ENCODE peak calls at places on chromosomes 1 and 21, in five cellular contexts. T is H9, C is substantia nigra, A is cardiac muscle cell, M is aorta. X is an unnamed sample.

GRCh38 chr1:32931760-32932159 is 30.6 kb upstream of the TMEM54 start:
- DNase-seq in T (no peak), C (no peak), A (no peak), M (no peak), X (no peak)

GRCh38 chr1:200362421-200362820 is 47.4 kb downstream of the ZNF281 start:
- DNase-seq in T (no peak), C (peak; percentile 19), A (no peak), M (no peak), X (no peak)

GRCh38 chr1:151009206-151009587 is 948 bp downstream of the PRUNE1 start:
- DNase-seq in T (no peak), C (no peak), A (peak; percentile 31), M (no peak), X (no peak)

GRCh38 chr1:154866257-154866994 is 3.7 kb downstream of the KCNN3 start:
- DNase-seq in T (no peak), C (no peak), A (peak; percentile 38), M (no peak), X (no peak)

GRCh38 chr1:206955476-206956312 is 9.4 kb upstream of the PIGR start:
- DNase-seq in T (no peak), C (no peak), A (peak; percentile 43), M (no peak), X (no peak)

GRCh38 chr1:159207774-159208459 is 3.2 kb downstream of the ACKR1 start:
- DNase-seq in T (no peak), C (no peak), A (peak; percentile 65), M (no peak), X (no peak)

GRCh38 chr1:2396059-2396458 is 4.4 kb downstream of the RER1 start:
- DNase-seq in T (no peak), C (no peak), A (no peak), M (no peak), X (no peak)

GRCh38 chr1:232142403-232143314 is 487.3 kb downstream of the SIPA1L2 start:
- DNase-seq in T (no peak), C (peak; percentile 28), A (peak; percentile 71), M (peak; percentile 84), X (no peak)

GRCh38 chr1:48735753-48736152 is 40.9 kb downstream of the BEND5 start:
- DNase-seq in T (no peak), C (no peak), A (no peak), M (no peak), X (peak; percentile 49)

GRCh38 chr1:184843732-184844495 is 89.3 kb upstream of the EDEM3 start:
- DNase-seq in T (no peak), C (no peak), A (no peak), M (no peak), X (no peak)

GRCh38 chr1:201191723-201192477 is 1.3 kb downstream of the IGFN1 start:
- DNase-seq in T (no peak), C (no peak), A (peak; percentile 68), M (no peak), X (no peak)

GRCh38 chr1:89884718-89885596 is 64.1 kb downstream of the LRRC8D start:
- DNase-seq in T (no peak), C (no peak), A (peak; percentile 69), M (no peak), X (no peak)

GRCh38 chr21:38869946-38870345 is 64.2 kb downstream of the ETS2 start:
- DNase-seq in T (no peak), C (no peak), A (peak; percentile 8), M (no peak), X (no peak)

GRCh38 chr1:32895325-32896215 is 5.6 kb downstream of the TMEM54 start:
- DNase-seq in T (no peak), C (no peak), A (no peak), M (peak; percentile 35), X (peak; percentile 51)

GRCh38 chr1:77385551-77385950 is 103.7 kb downstream of the AK5 start:
- DNase-seq in T (no peak), C (no peak), A (no peak), M (no peak), X (no peak)

GRCh38 chr1:203177471-203178039 is 1.9 kb upstream of the MYBPH start:
- DNase-seq in T (no peak), C (no peak), A (peak; percentile 27), M (no peak), X (peak; percentile 94)

GRCh38 chr21:43983860-43984420 is 28.2 kb upstream of the TRAPPC10 start:
- DNase-seq in T (no peak), C (no peak), A (no peak), M (no peak), X (no peak)

GRCh38 chr1:218058730-218059129 is 226.4 kb upstream of the RRP15 start:
- DNase-seq in T (no peak), C (no peak), A (no peak), M (no peak), X (no peak)

GRCh38 chr1:107776898-107777663 is 187.9 kb downstream of the VAV3 start:
- DNase-seq in T (no peak), C (no peak), A (no peak), M (no peak), X (no peak)

GRCh38 chr1:147080671-147081394 is 91.4 kb downstream of the PRKAB2 start:
- DNase-seq in T (peak; percentile 72), C (no peak), A (no peak), M (no peak), X (peak; percentile 72)

GRCh38 chr1:37731312-37732019 is 33.5 kb downstream of the EPHA10 start:
- DNase-seq in T (no peak), C (no peak), A (no peak), M (no peak), X (no peak)

GRCh38 chr1:182286761-182287160 is 104.8 kb downstream of the GLUL start:
- DNase-seq in T (no peak), C (no peak), A (no peak), M (no peak), X (no peak)

GRCh38 chr1:245802941-245803665 is 648.3 kb downstream of the KIF26B start:
- DNase-seq in T (no peak), C (no peak), A (no peak), M (no peak), X (no peak)

GRCh38 chr1:45050931-45051748 is 39.1 kb downstream of the UROD start:
- DNase-seq in T (no peak), C (no peak), A (no peak), M (no peak), X (no peak)

GRCh38 chr1:175628548-175629317 is 114.7 kb downstream of the TNR start:
- DNase-seq in T (no peak), C (no peak), A (no peak), M (peak; percentile 80), X (no peak)

GRCh38 chr1:156401175-156401574 is 32.2 kb downstream of the RHBG start:
- DNase-seq in T (no peak), C (peak; percentile 61), A (no peak), M (no peak), X (no peak)

GRCh38 chr1:244102471-244102870 is 51.4 kb downstream of the ZBTB18 start:
- DNase-seq in T (no peak), C (no peak), A (no peak), M (no peak), X (no peak)

GRCh38 chr1:240344918-240345317 is 253.2 kb downstream of the FMN2 start:
- DNase-seq in T (no peak), C (no peak), A (no peak), M (no peak), X (no peak)

GRCh38 chr21:34988625-34989024 is 60.5 kb downstream of the RUNX1 start:
- DNase-seq in T (no peak), C (no peak), A (no peak), M (no peak), X (no peak)

GRCh38 chr1:22131875-22132486 is 10.9 kb downstream of the WNT4 start:
- DNase-seq in T (peak; percentile 85), C (no peak), A (peak; percentile 27), M (no peak), X (peak; percentile 78)

GRCh38 chr1:37475380-37476086 is 1.2 kb downstream of the ZC3H12A start:
- DNase-seq in T (no peak), C (no peak), A (no peak), M (no peak), X (no peak)

GRCh38 chr1:46580140-46580903 is 23.7 kb downstream of the MKNK1 start:
- DNase-seq in T (no peak), C (no peak), A (no peak), M (no peak), X (no peak)

DNA sequence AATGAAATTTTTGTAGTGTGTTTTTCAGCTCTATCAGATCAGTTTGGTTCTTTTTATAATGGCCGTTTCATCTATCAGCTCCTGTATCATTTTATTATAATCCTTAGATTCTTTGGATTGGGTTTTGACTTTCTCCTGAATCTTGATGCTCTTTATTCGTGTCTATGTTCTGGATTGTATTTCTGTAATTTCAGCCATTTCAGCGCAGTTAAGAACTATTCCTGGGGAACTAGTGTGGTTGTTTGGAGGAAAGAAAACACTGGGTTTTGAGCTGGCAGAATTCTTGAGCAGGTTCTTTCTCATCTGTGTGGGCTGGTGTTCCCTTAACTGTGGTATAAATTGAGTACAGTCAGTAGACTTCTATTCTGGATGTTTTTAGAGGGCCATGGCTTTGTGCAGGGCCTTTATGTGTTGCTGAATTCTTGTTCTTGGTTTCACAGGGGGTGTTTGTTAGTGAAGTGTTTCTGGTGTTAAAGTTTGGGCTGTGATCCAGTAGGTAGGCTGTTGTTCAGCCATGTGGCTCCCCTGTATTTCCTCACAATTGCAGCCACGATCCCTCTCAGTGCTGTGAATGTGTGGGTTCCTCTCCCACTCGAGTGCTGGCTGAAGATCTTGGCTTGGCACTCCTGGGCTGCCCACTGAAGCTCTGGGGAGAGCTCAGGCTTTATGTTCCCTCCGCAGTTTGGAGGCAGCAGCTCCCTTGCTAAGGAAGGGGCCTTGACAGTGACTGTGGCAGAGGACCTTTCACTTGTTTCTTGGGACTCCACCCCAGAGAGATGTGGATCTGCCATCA is 56.0 kb upstream of the CCDC190 start:
- DNase-seq in T (no peak), C (no peak), A (peak; percentile 26), M (no peak), X (no peak)
- H3K27ac ChIP-seq in T (no peak overlapping the region), C (no peak overlapping the region), A (no peak overlapping the region), M (no peak overlapping the region), X (no peak overlapping the region)

DNA sequence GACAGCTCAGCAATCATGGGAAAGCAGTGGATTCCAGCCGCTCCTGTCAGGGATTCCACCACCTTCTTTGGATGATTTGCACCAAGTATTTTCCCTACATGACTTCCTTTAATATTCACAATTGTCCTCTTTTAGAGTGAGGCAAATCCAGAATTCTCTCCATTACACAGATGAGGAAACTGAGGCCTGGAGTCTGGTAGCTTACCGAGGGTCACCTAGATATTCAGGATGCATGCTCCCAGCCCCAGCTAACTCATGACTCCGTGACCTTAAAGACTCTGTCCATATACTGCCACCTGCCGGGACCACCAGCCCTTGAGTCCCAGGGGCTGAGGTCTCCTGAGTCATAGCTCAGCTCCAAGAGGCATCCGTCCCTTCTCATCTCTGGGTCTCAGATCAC is 80.6 kb downstream of the CAPZB start:
- DNase-seq in T (no peak), C (no peak), A (no peak), M (no peak), X (peak; percentile 32)
- H3K27ac ChIP-seq in T (no peak overlapping the region), C (no peak overlapping the region), A (no peak overlapping the region), M (no peak overlapping the region), X (peak overlapping the region; percentile 49)

DNA sequence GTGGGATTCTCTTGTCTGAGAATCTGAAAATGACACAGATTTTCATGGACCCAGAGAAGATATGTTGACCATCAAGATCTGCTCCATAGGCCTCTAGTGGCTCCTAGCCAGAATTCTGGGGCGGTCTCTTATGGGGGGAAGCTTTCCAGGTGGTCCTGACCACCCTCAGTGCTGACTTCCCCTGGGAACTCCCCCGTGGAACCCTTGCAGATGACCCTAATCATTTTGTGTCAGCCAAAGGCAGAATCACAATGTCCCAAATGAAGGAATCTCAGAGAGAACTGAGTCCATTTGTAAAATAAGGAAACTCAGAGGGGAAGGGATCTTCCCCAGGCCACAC is 3.6 kb downstream of the HEYL start:
- DNase-seq in T (no peak), C (no peak), A (no peak), M (no peak), X (no peak)
- H3K27ac ChIP-seq in T (no peak overlapping the region), C (no peak overlapping the region), A (no peak overlapping the region), M (peak overlapping the region; percentile 82), X (peak overlapping the region; percentile 90)

GRCh38 chr1:208084220-208084619 is 160.0 kb downstream of the PLXNA2 start:
- DNase-seq in T (no peak), C (no peak), A (no peak), M (no peak), X (peak; percentile 57)
- H3K27ac ChIP-seq in T (no peak overlapping the region), C (no peak overlapping the region), A (no peak overlapping the region), M (no peak overlapping the region), X (peak overlapping the region; percentile 4)